ENCODE peak calls at places on chromosomes 12 and 14, in five cellular contexts. A, D, I, Q and M are unnamed samples.

GRCh38 chr12:4148418-4149056 is 125.0 kb upstream of the CCND2 start:
- DNase-seq in A (no peak), D (peak), I (no peak), Q (no peak), M (peak)

GRCh38 chr12:1716215-1716862 is 25.5 kb downstream of the ADIPOR2 start:
- DNase-seq in A (no peak), D (peak), I (no peak), Q (no peak), M (no peak)

GRCh38 chr12:123660328-123660727 is 10.6 kb upstream of the TCTN2 start:
- DNase-seq in A (no peak), D (no peak), I (no peak), Q (peak), M (no peak)

GRCh38 chr12:49953961-49954835 is 3.7 kb downstream of the AQP2 start:
- DNase-seq in A (no peak), D (no peak), I (no peak), Q (no peak), M (no peak)

GRCh38 chr14:100533647-100534485 is 53.4 kb downstream of the BEGAIN start:
- DNase-seq in A (no peak), D (no peak), I (no peak), Q (no peak), M (peak)

GRCh38 chr14:89540830-89541470 is 123.9 kb upstream of the FOXN3 start:
- DNase-seq in A (peak), D (no peak), I (no peak), Q (peak), M (no peak)

GRCh38 chr12:122471324-122472226 is 29.2 kb downstream of the ZCCHC8 start:
- DNase-seq in A (peak), D (peak), I (peak), Q (no peak), M (no peak)

GRCh38 chr12:124437621-124438414 is 129.6 kb downstream of the NCOR2 start:
- DNase-seq in A (no peak), D (no peak), I (no peak), Q (no peak), M (no peak)

GRCh38 chr12:105083041-105083440 is 1.2 kb downstream of the ALDH1L2 start:
- DNase-seq in A (no peak), D (no peak), I (peak), Q (no peak), M (no peak)

GRCh38 chr14:53807580-53807979 is 149.0 kb downstream of the BMP4 start:
- DNase-seq in A (no peak), D (no peak), I (no peak), Q (no peak), M (no peak)

GRCh38 chr12:111578276-111578970 is 20.7 kb downstream of the ATXN2 start:
- DNase-seq in A (no peak), D (no peak), I (no peak), Q (peak), M (no peak)

GRCh38 chr14:91245029-91245428 is 525 bp upstream of the GPR68 start:
- DNase-seq in A (no peak), D (no peak), I (no peak), Q (no peak), M (no peak)

GRCh38 chr12:92538970-92539749 is 163.6 kb upstream of the PLEKHG7 start:
- DNase-seq in A (no peak), D (peak), I (no peak), Q (peak), M (no peak)

GRCh38 chr12:131829351-131829794 is 1.2 kb downstream of the MMP17 start:
- DNase-seq in A (no peak), D (no peak), I (peak), Q (no peak), M (no peak)

GRCh38 chr12:123398918-123399617 is 15.1 kb downstream of the KMT5A start:
- DNase-seq in A (no peak), D (no peak), I (peak), Q (no peak), M (no peak)

GRCh38 chr12:11622774-11623375 is 26.6 kb upstream of the ETV6 start:
- DNase-seq in A (peak), D (peak), I (no peak), Q (no peak), M (no peak)

GRCh38 chr12:3726455-3726854 is 26.5 kb downstream of the CRACR2A start:
- DNase-seq in A (no peak), D (no peak), I (no peak), Q (no peak), M (no peak)

GRCh38 chr12:19239616-19240234 is 110.2 kb downstream of the PLEKHA5 start:
- DNase-seq in A (peak), D (no peak), I (no peak), Q (peak), M (no peak)

GRCh38 chr14:87989613-87990299 is 3.2 kb downstream of the GALC start:
- DNase-seq in A (peak), D (no peak), I (no peak), Q (no peak), M (no peak)

GRCh38 chr12:71552728-71553501 is 110.7 kb downstream of the ZFC3H1 start:
- DNase-seq in A (peak), D (no peak), I (no peak), Q (no peak), M (no peak)

GRCh38 chr12:118429703-118430383 is 53.5 kb downstream of the SUDS3 start:
- DNase-seq in A (no peak), D (no peak), I (peak), Q (no peak), M (no peak)

GRCh38 chr14:22388669-22389625 is 200.1 kb downstream of the DAD1 start:
- DNase-seq in A (no peak), D (no peak), I (no peak), Q (peak), M (no peak)

GRCh38 chr14:59905193-59905592 is 14.8 kb upstream of the LRRC9 start:
- DNase-seq in A (no peak), D (no peak), I (no peak), Q (peak), M (no peak)

GRCh38 chr14:90201344-90201743 is 55.0 kb upstream of the PSMC1 start:
- DNase-seq in A (peak), D (no peak), I (no peak), Q (peak), M (no peak)

GRCh38 chr14:22509751-22510300 is 79.2 kb downstream of the DAD1 start:
- DNase-seq in A (no peak), D (no peak), I (no peak), Q (no peak), M (no peak)

GRCh38 chr12:76144253-76144564 is 59.7 kb upstream of the NAP1L1 start:
- DNase-seq in A (no peak), D (no peak), I (peak), Q (peak), M (peak)